ENCODE peak calls at places on chromosomes 13 and 19, in four cellular contexts. One of them, this sample, is unnamed.

GRCh38 chr13:39012608-39013007 is 22.0 kb upstream of the STOML3 start:
- DNase-seq in AG04449: no peak
- DNase-seq in activated naive CD4-positive, alpha-beta T cell treated with anti-CD3 and anti-CD28 coated beads, Interleukin-2, amount 10 ng/mL, durations not matched to agents 7 days and 5 days: no peak
- DNase-seq in neural progenitor cell: peak; percentile 52
- DNase-seq in this sample: no peak

GRCh38 chr19:16876904-16877361 is 11.9 kb upstream of the F2RL3 start:
- DNase-seq in neural progenitor cell: no peak
- DNase-seq in activated naive CD4-positive, alpha-beta T cell treated with anti-CD3 and anti-CD28 coated beads, Interleukin-2, amount 10 ng/mL, durations not matched to agents 7 days and 5 days: no peak
- DNase-seq in AG04449: no peak
- DNase-seq in this sample: no peak

GRCh38 chr13:40087021-40088002 is 431.9 kb downstream of the COG6 start:
- DNase-seq in AG04449: no peak
- DNase-seq in activated naive CD4-positive, alpha-beta T cell treated with anti-CD3 and anti-CD28 coated beads, Interleukin-2, amount 10 ng/mL, durations not matched to agents 7 days and 5 days: no peak
- DNase-seq in neural progenitor cell: peak; percentile 38
- DNase-seq in this sample: no peak

GRCh38 chr13:44132710-44133109 is 240.9 kb upstream of the SERP2 start:
- DNase-seq in neural progenitor cell: no peak
- DNase-seq in activated naive CD4-positive, alpha-beta T cell treated with anti-CD3 and anti-CD28 coated beads, Interleukin-2, amount 10 ng/mL, durations not matched to agents 7 days and 5 days: no peak
- DNase-seq in AG04449: no peak
- DNase-seq in this sample: no peak

GRCh38 chr19:51478381-51479285 is at the start of gene CEACAM18:
- DNase-seq in activated naive CD4-positive, alpha-beta T cell treated with anti-CD3 and anti-CD28 coated beads, Interleukin-2, amount 10 ng/mL, durations not matched to agents 7 days and 5 days: no peak
- DNase-seq in neural progenitor cell: no peak
- DNase-seq in AG04449: no peak
- DNase-seq in this sample: no peak

GRCh38 chr19:35484637-35485036 is 5.6 kb downstream of the KRTDAP start:
- DNase-seq in activated naive CD4-positive, alpha-beta T cell treated with anti-CD3 and anti-CD28 coated beads, Interleukin-2, amount 10 ng/mL, durations not matched to agents 7 days and 5 days: no peak
- DNase-seq in AG04449: no peak
- DNase-seq in neural progenitor cell: no peak
- DNase-seq in this sample: no peak

GRCh38 chr13:95710313-95710712 is 33.4 kb downstream of the DNAJC3 start:
- DNase-seq in AG04449: no peak
- DNase-seq in neural progenitor cell: no peak
- DNase-seq in activated naive CD4-positive, alpha-beta T cell treated with anti-CD3 and anti-CD28 coated beads, Interleukin-2, amount 10 ng/mL, durations not matched to agents 7 days and 5 days: no peak
- DNase-seq in this sample: no peak

GRCh38 chr13:89930861-89931260 is 1416.6 kb upstream of the MIR17HG start:
- DNase-seq in neural progenitor cell: no peak
- DNase-seq in AG04449: no peak
- DNase-seq in activated naive CD4-positive, alpha-beta T cell treated with anti-CD3 and anti-CD28 coated beads, Interleukin-2, amount 10 ng/mL, durations not matched to agents 7 days and 5 days: no peak
- DNase-seq in this sample: no peak

GRCh38 chr19:46478356-46478986 is 7.1 kb upstream of the PNMA8A start:
- DNase-seq in neural progenitor cell: peak; percentile 75
- DNase-seq in AG04449: no peak
- DNase-seq in activated naive CD4-positive, alpha-beta T cell treated with anti-CD3 and anti-CD28 coated beads, Interleukin-2, amount 10 ng/mL, durations not matched to agents 7 days and 5 days: no peak
- DNase-seq in this sample: no peak

GRCh38 chr13:76758738-76759137 is 127.5 kb downstream of the KCTD12 start:
- DNase-seq in AG04449: no peak
- DNase-seq in neural progenitor cell: no peak
- DNase-seq in activated naive CD4-positive, alpha-beta T cell treated with anti-CD3 and anti-CD28 coated beads, Interleukin-2, amount 10 ng/mL, durations not matched to agents 7 days and 5 days: no peak
- DNase-seq in this sample: no peak

GRCh38 chr19:31319465-31319864 is 29.8 kb downstream of the TSHZ3 start:
- DNase-seq in neural progenitor cell: no peak
- DNase-seq in AG04449: no peak
- DNase-seq in activated naive CD4-positive, alpha-beta T cell treated with anti-CD3 and anti-CD28 coated beads, Interleukin-2, amount 10 ng/mL, durations not matched to agents 7 days and 5 days: no peak
- DNase-seq in this sample: no peak

GRCh38 chr13:27969073-27969865 is at the start of gene CDX2:
- DNase-seq in activated naive CD4-positive, alpha-beta T cell treated with anti-CD3 and anti-CD28 coated beads, Interleukin-2, amount 10 ng/mL, durations not matched to agents 7 days and 5 days: no peak
- DNase-seq in AG04449: no peak
- DNase-seq in neural progenitor cell: peak; percentile 51
- DNase-seq in this sample: no peak

GRCh38 chr13:114164027-114164426 is 15.0 kb upstream of the CFAP97D2 start:
- DNase-seq in AG04449: no peak
- DNase-seq in neural progenitor cell: no peak
- DNase-seq in activated naive CD4-positive, alpha-beta T cell treated with anti-CD3 and anti-CD28 coated beads, Interleukin-2, amount 10 ng/mL, durations not matched to agents 7 days and 5 days: no peak
- DNase-seq in this sample: no peak

GRCh38 chr13:30422056-30422914 is at the start of gene UBE2L5:
- DNase-seq in AG04449: no peak
- DNase-seq in activated naive CD4-positive, alpha-beta T cell treated with anti-CD3 and anti-CD28 coated beads, Interleukin-2, amount 10 ng/mL, durations not matched to agents 7 days and 5 days: peak; percentile 77
- DNase-seq in neural progenitor cell: peak; percentile 92
- DNase-seq in this sample: peak; percentile 71

GRCh38 chr19:56869886-56870285 is 29.4 kb upstream of the PEG3 start:
- DNase-seq in neural progenitor cell: no peak
- DNase-seq in AG04449: no peak
- DNase-seq in activated naive CD4-positive, alpha-beta T cell treated with anti-CD3 and anti-CD28 coated beads, Interleukin-2, amount 10 ng/mL, durations not matched to agents 7 days and 5 days: no peak
- DNase-seq in this sample: no peak

GRCh38 chr13:113162783-113163685 is 4.6 kb downstream of the PROZ start:
- DNase-seq in neural progenitor cell: no peak
- DNase-seq in activated naive CD4-positive, alpha-beta T cell treated with anti-CD3 and anti-CD28 coated beads, Interleukin-2, amount 10 ng/mL, durations not matched to agents 7 days and 5 days: peak; percentile 42
- DNase-seq in AG04449: no peak
- DNase-seq in this sample: no peak

GRCh38 chr13:111926501-111927180 is 140.3 kb upstream of the SOX1 start:
- DNase-seq in neural progenitor cell: no peak
- DNase-seq in AG04449: no peak
- DNase-seq in activated naive CD4-positive, alpha-beta T cell treated with anti-CD3 and anti-CD28 coated beads, Interleukin-2, amount 10 ng/mL, durations not matched to agents 7 days and 5 days: no peak
- DNase-seq in this sample: no peak

GRCh38 chr13:34254366-34254765 is 436.4 kb downstream of the RFC3 start:
- DNase-seq in AG04449: no peak
- DNase-seq in activated naive CD4-positive, alpha-beta T cell treated with anti-CD3 and anti-CD28 coated beads, Interleukin-2, amount 10 ng/mL, durations not matched to agents 7 days and 5 days: no peak
- DNase-seq in neural progenitor cell: no peak
- DNase-seq in this sample: no peak

GRCh38 chr19:4379383-4380253 is 20.7 kb downstream of the SH3GL1 start:
- DNase-seq in neural progenitor cell: no peak
- DNase-seq in activated naive CD4-positive, alpha-beta T cell treated with anti-CD3 and anti-CD28 coated beads, Interleukin-2, amount 10 ng/mL, durations not matched to agents 7 days and 5 days: peak; percentile 47
- DNase-seq in AG04449: no peak
- DNase-seq in this sample: peak; percentile 62

GRCh38 chr13:74795526-74795925 is 661.3 kb upstream of the KLF12 start:
- DNase-seq in AG04449: no peak
- DNase-seq in activated naive CD4-positive, alpha-beta T cell treated with anti-CD3 and anti-CD28 coated beads, Interleukin-2, amount 10 ng/mL, durations not matched to agents 7 days and 5 days: no peak
- DNase-seq in neural progenitor cell: no peak
- DNase-seq in this sample: no peak

GRCh38 chr19:29665826-29666633 is 769 bp downstream of the PLEKHF1 start:
- DNase-seq in AG04449: no peak
- DNase-seq in activated naive CD4-positive, alpha-beta T cell treated with anti-CD3 and anti-CD28 coated beads, Interleukin-2, amount 10 ng/mL, durations not matched to agents 7 days and 5 days: no peak
- DNase-seq in neural progenitor cell: peak; percentile 62
- DNase-seq in this sample: peak; percentile 42

GRCh38 chr19:1401138-1401888 is at the start of gene GAMT:
- DNase-seq in AG04449: no peak
- DNase-seq in neural progenitor cell: peak; percentile 76
- DNase-seq in activated naive CD4-positive, alpha-beta T cell treated with anti-CD3 and anti-CD28 coated beads, Interleukin-2, amount 10 ng/mL, durations not matched to agents 7 days and 5 days: peak; percentile 71
- DNase-seq in this sample: peak; percentile 61

GRCh38 chr13:98897706-98898105 is 80.2 kb downstream of the DOCK9 start:
- DNase-seq in AG04449: no peak
- DNase-seq in activated naive CD4-positive, alpha-beta T cell treated with anti-CD3 and anti-CD28 coated beads, Interleukin-2, amount 10 ng/mL, durations not matched to agents 7 days and 5 days: no peak
- DNase-seq in neural progenitor cell: no peak
- DNase-seq in this sample: no peak

GRCh38 chr13:100533588-100534041 is 55.0 kb downstream of the GGACT start:
- DNase-seq in activated naive CD4-positive, alpha-beta T cell treated with anti-CD3 and anti-CD28 coated beads, Interleukin-2, amount 10 ng/mL, durations not matched to agents 7 days and 5 days: no peak
- DNase-seq in neural progenitor cell: no peak
- DNase-seq in AG04449: no peak
- DNase-seq in this sample: no peak

GRCh38 chr19:21835429-21835809 is 563 bp downstream of the ZNF43 start:
- DNase-seq in activated naive CD4-positive, alpha-beta T cell treated with anti-CD3 and anti-CD28 coated beads, Interleukin-2, amount 10 ng/mL, durations not matched to agents 7 days and 5 days: no peak
- DNase-seq in AG04449: no peak
- DNase-seq in neural progenitor cell: no peak
- DNase-seq in this sample: no peak

GRCh38 chr13:39600766-39601165 is 2.2 kb downstream of the LHFPL6 start:
- DNase-seq in activated naive CD4-positive, alpha-beta T cell treated with anti-CD3 and anti-CD28 coated beads, Interleukin-2, amount 10 ng/mL, durations not matched to agents 7 days and 5 days: no peak
- DNase-seq in neural progenitor cell: peak; percentile 62
- DNase-seq in AG04449: no peak
- DNase-seq in this sample: no peak

GRCh38 chr13:112169941-112170822 is 103.2 kb downstream of the SOX1 start:
- DNase-seq in activated naive CD4-positive, alpha-beta T cell treated with anti-CD3 and anti-CD28 coated beads, Interleukin-2, amount 10 ng/mL, durations not matched to agents 7 days and 5 days: no peak
- DNase-seq in neural progenitor cell: no peak
- DNase-seq in AG04449: no peak
- DNase-seq in this sample: no peak

GRCh38 chr19:11033251-11033650 is 56.0 kb upstream of the LDLR start:
- DNase-seq in AG04449: no peak
- DNase-seq in activated naive CD4-positive, alpha-beta T cell treated with anti-CD3 and anti-CD28 coated beads, Interleukin-2, amount 10 ng/mL, durations not matched to agents 7 days and 5 days: no peak
- DNase-seq in neural progenitor cell: no peak
- DNase-seq in this sample: no peak

GRCh38 chr19:38974599-38975213 is 836 bp downstream of the FBXO17 start:
- DNase-seq in AG04449: no peak
- DNase-seq in activated naive CD4-positive, alpha-beta T cell treated with anti-CD3 and anti-CD28 coated beads, Interleukin-2, amount 10 ng/mL, durations not matched to agents 7 days and 5 days: no peak
- DNase-seq in neural progenitor cell: no peak
- DNase-seq in this sample: no peak

This sample was measured in activated CD8-positive, alpha-beta T cell treated with anti-CD3 and anti-CD28 coated beads, Interleukin-2, amount 10 ng/mL, durations not matched to agents 7 days and 5 days.